ENCODE peak calls at places on chromosomes 16 and 17, in six cellular contexts. T is neuronal stem cell, L is HL-60, R is sigmoid colon, S is lower leg skin, I is adipocyte. N is an unnamed sample.

GRCh38 chr17:75459590-75460267 is 3.3 kb downstream of the TMEM94 start:
- DNase-seq in T (no peak), L (peak), R (no peak), S (no peak), I (no peak), N (no peak)

GRCh38 chr16:67000384-67001158 is 12.2 kb downstream of the CES4A start:
- DNase-seq in T (no peak), L (peak), R (peak), S (peak), I (peak), N (peak)

GRCh38 chr17:7418472-7419152 is 1.5 kb upstream of the SPEM1 start:
- DNase-seq in T (no peak), L (no peak), R (no peak), S (no peak), I (no peak), N (no peak)

GRCh38 chr17:47695664-47696376 is 1.9 kb downstream of the TBKBP1 start:
- DNase-seq in T (no peak), L (no peak), R (peak), S (peak), I (no peak), N (no peak)

GRCh38 chr16:66588981-66589713 is 9.9 kb downstream of the CMTM2 start:
- DNase-seq in T (no peak), L (peak), R (peak), S (no peak), I (no peak), N (no peak)

GRCh38 chr17:67746704-67747571 is 29.2 kb downstream of the NOL11 start:
- DNase-seq in T (no peak), L (no peak), R (no peak), S (peak), I (no peak), N (no peak)

GRCh38 chr17:13306310-13306962 is 288.6 kb upstream of the ELAC2 start:
- DNase-seq in T (peak), L (peak), R (no peak), S (no peak), I (peak), N (no peak)

GRCh38 chr17:64412944-64413381 is 22.3 kb upstream of the PECAM1 start:
- DNase-seq in T (no peak), L (no peak), R (peak), S (peak), I (no peak), N (no peak)

GRCh38 chr16:81522141-81522701 is 77.6 kb downstream of the CMIP start:
- DNase-seq in T (no peak), L (no peak), R (no peak), S (no peak), I (no peak), N (no peak)

GRCh38 chr16:55302635-55303034 is 21.4 kb upstream of the IRX6 start:
- DNase-seq in T (no peak), L (no peak), R (no peak), S (no peak), I (no peak), N (no peak)

GRCh38 chr16:23196577-23196976 is 14.0 kb downstream of the SCNN1G start:
- DNase-seq in T (no peak), L (no peak), R (no peak), S (no peak), I (no peak), N (no peak)

GRCh38 chr16:80948886-80949502 is 57.7 kb downstream of the CMC2 start:
- DNase-seq in T (peak), L (no peak), R (no peak), S (no peak), I (peak), N (peak)

GRCh38 chr17:7352910-7353635 is 1.1 kb downstream of the KCTD11 start:
- DNase-seq in T (no peak), L (no peak), R (no peak), S (no peak), I (no peak), N (no peak)

GRCh38 chr16:3690470-3690918 is 26.8 kb downstream of the TRAP1 start:
- DNase-seq in T (peak), L (peak), R (peak), S (peak), I (peak), N (peak)
- H3K4me3 ChIP-seq in T (no peak), L (no peak), R (peak), S (no peak), I (peak), N (peak)

DNA sequence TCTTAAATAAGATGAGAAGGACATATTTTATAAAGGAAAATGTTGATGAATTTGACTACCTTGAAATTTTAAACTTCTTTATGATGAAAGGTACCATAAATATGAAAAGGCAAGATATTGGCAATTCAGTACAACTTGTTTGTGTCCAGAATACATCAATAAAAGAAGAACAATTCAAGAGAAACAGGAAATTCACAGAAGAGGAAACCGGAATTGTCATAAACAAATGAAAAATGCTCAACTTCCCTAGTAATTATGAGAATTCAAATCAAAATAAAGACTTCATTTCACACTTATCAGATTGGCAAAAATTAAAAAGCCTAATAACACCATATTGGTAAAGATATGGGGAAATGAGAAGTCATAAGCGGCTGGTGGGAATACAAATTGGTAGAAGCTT is 54.3 kb downstream of the WSB1 start:
- DNase-seq in T (no peak), L (no peak), R (no peak), S (no peak), I (no peak), N (no peak)
- H3K4me3 ChIP-seq in T (no peak), L (peak), R (no peak), S (no peak), I (no peak), N (no peak)

GRCh38 chr16:25013049-25013448 is 2.1 kb downstream of the ARHGAP17 start:
- DNase-seq in T (no peak), L (no peak), R (no peak), S (no peak), I (no peak), N (no peak)
- H3K4me3 ChIP-seq in T (no peak), L (peak), R (no peak), S (no peak), I (peak), N (no peak)

GRCh38 chr17:51257150-51258081 is 2.4 kb downstream of the MBTD1 start:
- DNase-seq in T (no peak), L (no peak), R (no peak), S (no peak), I (peak), N (no peak)
- H3K4me3 ChIP-seq in T (no peak), L (peak), R (no peak), S (no peak), I (peak), N (no peak)

GRCh38 chr16:4291699-4292098 is 18.9 kb upstream of the TFAP4 start:
- DNase-seq in T (no peak), L (no peak), R (no peak), S (no peak), I (no peak), N (no peak)
- H3K4me3 ChIP-seq in T (no peak), L (no peak), R (no peak), S (no peak), I (no peak), N (no peak)

GRCh38 chr17:77331161-77331864 is 190.5 kb downstream of the SEC14L1 start:
- DNase-seq in T (peak), L (peak), R (peak), S (peak), I (peak), N (peak)
- H3K4me3 ChIP-seq in T (peak), L (peak), R (peak), S (no peak), I (no peak), N (no peak)

DNA sequence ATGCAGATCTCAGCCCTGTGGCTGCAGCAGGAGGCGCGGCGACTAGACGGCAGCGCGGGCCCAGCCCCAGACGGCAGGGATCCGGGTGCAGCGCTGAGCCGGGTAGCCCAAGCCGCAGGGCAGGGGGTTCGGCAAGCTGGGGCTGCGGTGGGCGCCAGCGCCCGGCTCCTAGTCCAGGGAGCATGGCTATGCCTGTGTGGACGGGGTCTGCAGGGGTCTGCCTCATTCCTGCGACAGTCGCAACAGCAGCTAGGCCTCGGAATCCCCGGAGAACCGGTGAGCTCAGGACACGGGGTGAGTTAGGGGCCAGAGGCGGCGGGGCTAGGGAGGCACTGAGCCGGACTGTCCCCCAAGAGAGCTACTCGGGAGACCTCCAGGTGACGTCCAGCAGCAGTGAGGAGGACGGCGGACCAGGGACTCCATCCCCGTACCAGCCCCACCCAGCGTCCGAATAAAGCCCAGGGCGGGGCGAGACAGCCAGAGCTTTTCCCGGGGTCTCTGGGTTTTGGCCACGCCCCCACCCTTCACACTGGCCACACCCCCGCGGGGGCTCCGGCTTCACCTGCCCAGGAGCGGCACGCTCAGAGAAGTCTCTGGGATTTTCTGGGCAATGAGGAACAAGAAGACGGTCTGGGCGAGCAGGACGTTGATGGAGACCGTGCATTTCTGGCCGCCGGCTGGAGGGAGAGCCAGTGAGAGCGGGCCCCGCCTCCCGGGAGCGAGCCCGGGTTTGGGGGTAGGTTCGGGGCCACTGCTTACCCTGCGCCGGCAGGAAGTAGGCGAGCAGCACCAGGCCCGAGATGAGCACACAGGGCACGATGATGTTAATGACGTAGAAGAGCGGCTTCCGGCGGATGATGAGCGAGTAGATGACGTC is 1.1 kb downstream of the C17orf107 start:
- DNase-seq in T (no peak), L (no peak), R (no peak), S (no peak), I (no peak), N (no peak)
- H3K4me3 ChIP-seq in T (no peak), L (no peak), R (peak), S (no peak), I (no peak), N (no peak)

GRCh38 chr17:44121997-44122824 is 1.2 kb downstream of the HDAC5 start:
- DNase-seq in T (no peak), L (no peak), R (no peak), S (no peak), I (no peak), N (no peak)

GRCh38 chr17:44119062-44119461 is 4.4 kb downstream of the HDAC5 start:
- DNase-seq in T (no peak), L (no peak), R (no peak), S (no peak), I (no peak), N (no peak)

GRCh38 chr17:44122825-44123355 is 551 bp downstream of the HDAC5 start:
- DNase-seq in T (no peak), L (no peak), R (no peak), S (no peak), I (no peak), N (no peak)

GRCh38 chr17:44119798-44120197 is 3.6 kb downstream of the HDAC5 start:
- DNase-seq in T (no peak), L (no peak), R (no peak), S (no peak), I (no peak), N (no peak)

DNA sequence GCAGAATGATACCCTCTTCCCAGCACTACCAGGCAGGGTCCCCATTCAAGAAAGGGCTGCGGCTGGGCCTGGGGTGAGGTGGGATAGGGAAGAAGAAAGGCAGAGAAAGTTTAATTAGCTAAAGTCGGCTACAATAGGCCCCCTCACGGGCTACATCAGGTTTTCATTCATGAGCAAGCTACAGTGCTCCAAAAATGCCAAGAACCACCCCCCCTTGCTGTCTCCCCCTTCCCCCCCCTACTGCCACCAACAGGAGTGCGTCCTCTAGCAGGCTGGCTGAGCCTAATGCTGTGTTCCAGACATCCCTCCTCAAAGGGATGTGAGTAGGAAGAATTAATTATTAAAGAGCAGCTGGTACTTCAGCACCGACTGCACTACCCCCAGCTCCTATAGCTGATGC is 2.2 kb downstream of the HDAC5 start:
- DNase-seq in T (no peak), L (no peak), R (no peak), S (no peak), I (no peak), N (no peak)
- H3K4me3 ChIP-seq in T (no peak), L (no peak), R (no peak), S (no peak), I (peak), N (peak)

DNA sequence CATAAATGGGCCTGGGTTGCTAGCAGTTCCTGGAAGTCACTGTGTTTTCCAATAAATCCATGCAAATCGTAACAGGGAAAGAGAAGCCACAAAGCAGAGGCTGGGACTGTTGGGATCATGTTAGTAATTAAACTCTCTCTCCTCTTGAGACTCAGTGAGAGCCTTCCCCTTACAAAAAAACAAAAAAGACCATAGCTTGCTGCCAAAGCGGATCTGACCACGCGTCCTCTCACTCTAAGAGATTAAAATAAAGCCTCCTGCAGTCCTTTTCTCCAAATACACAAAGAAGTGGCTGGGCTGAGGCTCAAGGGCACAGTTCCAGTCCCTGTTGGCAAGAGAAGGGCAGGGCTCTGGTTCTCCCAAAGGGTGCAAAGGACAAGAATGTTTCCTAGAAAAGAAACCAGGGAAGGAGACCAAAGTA is 38.5 kb downstream of the PIGL start:
- DNase-seq in T (peak), L (no peak), R (peak), S (no peak), I (peak), N (peak)
- H3K4me3 ChIP-seq in T (no peak), L (no peak), R (no peak), S (no peak), I (peak), N (no peak)

N was measured in uterus.